ENCODE peak calls at places on chromosomes 6 and 20, in seven cellular contexts. One of them, this sample, is unnamed.

GRCh38 chr6:88266126-88266525 is 100.0 kb upstream of the CNR1 start:
- DNase-seq in NCI-H1417: no peak
- DNase-seq in caudate nucleus: no peak
- DNase-seq in effector CD4-positive, alpha-beta T cell: no peak
- DNase-seq in posterior cingulate gyrus: no peak
- DNase-seq in cerebellum: peak; percentile 28
- DNase-seq in psoas muscle: no peak
- DNase-seq in this sample: no peak

GRCh38 chr6:170440437-170440836 is 112.7 kb downstream of the PSMB1 start:
- DNase-seq in NCI-H1417: no peak
- DNase-seq in caudate nucleus: no peak
- DNase-seq in effector CD4-positive, alpha-beta T cell: no peak
- DNase-seq in posterior cingulate gyrus: no peak
- DNase-seq in cerebellum: no peak
- DNase-seq in psoas muscle: no peak
- DNase-seq in this sample: no peak

GRCh38 chr20:63653041-63653973 is at the start of gene STMN3:
- DNase-seq in NCI-H1417: peak; percentile 97
- DNase-seq in caudate nucleus: peak; percentile 83
- DNase-seq in effector CD4-positive, alpha-beta T cell: peak; percentile 59
- DNase-seq in posterior cingulate gyrus: peak; percentile 89
- DNase-seq in cerebellum: peak; percentile 90
- DNase-seq in psoas muscle: peak; percentile 87
- DNase-seq in this sample: peak; percentile 66

GRCh38 chr6:47844881-47845280 is 63.0 kb downstream of the OPN5 start:
- DNase-seq in NCI-H1417: no peak
- DNase-seq in caudate nucleus: no peak
- DNase-seq in effector CD4-positive, alpha-beta T cell: no peak
- DNase-seq in posterior cingulate gyrus: no peak
- DNase-seq in cerebellum: no peak
- DNase-seq in psoas muscle: no peak
- DNase-seq in this sample: no peak

GRCh38 chr6:11598687-11599086 is 61.1 kb downstream of the TMEM170B start:
- DNase-seq in NCI-H1417: no peak
- DNase-seq in caudate nucleus: no peak
- DNase-seq in effector CD4-positive, alpha-beta T cell: no peak
- DNase-seq in posterior cingulate gyrus: no peak
- DNase-seq in cerebellum: no peak
- DNase-seq in psoas muscle: no peak
- DNase-seq in this sample: no peak

GRCh38 chr6:87784690-87785089 is 82.7 kb upstream of the AKIRIN2 start:
- DNase-seq in NCI-H1417: no peak
- DNase-seq in caudate nucleus: no peak
- DNase-seq in effector CD4-positive, alpha-beta T cell: no peak
- DNase-seq in posterior cingulate gyrus: no peak
- DNase-seq in cerebellum: no peak
- DNase-seq in psoas muscle: no peak
- DNase-seq in this sample: no peak

GRCh38 chr6:160424256-160424655 is 76.1 kb downstream of the SLC22A3 start:
- DNase-seq in NCI-H1417: no peak
- DNase-seq in caudate nucleus: no peak
- DNase-seq in effector CD4-positive, alpha-beta T cell: no peak
- DNase-seq in posterior cingulate gyrus: no peak
- DNase-seq in cerebellum: no peak
- DNase-seq in psoas muscle: no peak
- DNase-seq in this sample: no peak

GRCh38 chr6:95576621-95577316 is 566 bp upstream of the MANEA start:
- DNase-seq in NCI-H1417: peak; percentile 74
- DNase-seq in caudate nucleus: no peak
- DNase-seq in effector CD4-positive, alpha-beta T cell: no peak
- DNase-seq in posterior cingulate gyrus: no peak
- DNase-seq in cerebellum: no peak
- DNase-seq in psoas muscle: no peak
- DNase-seq in this sample: peak; percentile 21

GRCh38 chr6:52331793-52332457 is 30.0 kb upstream of the PAQR8 start:
- DNase-seq in NCI-H1417: no peak
- DNase-seq in caudate nucleus: no peak
- DNase-seq in effector CD4-positive, alpha-beta T cell: no peak
- DNase-seq in posterior cingulate gyrus: no peak
- DNase-seq in cerebellum: no peak
- DNase-seq in psoas muscle: no peak
- DNase-seq in this sample: no peak

GRCh38 chr6:24543683-24544082 is 48.9 kb downstream of the ALDH5A1 start:
- DNase-seq in NCI-H1417: no peak
- DNase-seq in caudate nucleus: no peak
- DNase-seq in effector CD4-positive, alpha-beta T cell: no peak
- DNase-seq in posterior cingulate gyrus: peak; percentile 50
- DNase-seq in cerebellum: peak; percentile 14
- DNase-seq in psoas muscle: no peak
- DNase-seq in this sample: no peak

GRCh38 chr6:42777126-42777822 is 4.6 kb upstream of the BICRAL start:
- DNase-seq in NCI-H1417: no peak
- DNase-seq in caudate nucleus: no peak
- DNase-seq in effector CD4-positive, alpha-beta T cell: no peak
- DNase-seq in posterior cingulate gyrus: no peak
- DNase-seq in cerebellum: no peak
- DNase-seq in psoas muscle: no peak
- DNase-seq in this sample: no peak

GRCh38 chr6:110323004-110323657 is 35.0 kb downstream of the METTL24 start:
- DNase-seq in NCI-H1417: no peak
- DNase-seq in caudate nucleus: no peak
- DNase-seq in effector CD4-positive, alpha-beta T cell: no peak
- DNase-seq in posterior cingulate gyrus: no peak
- DNase-seq in cerebellum: no peak
- DNase-seq in psoas muscle: no peak
- DNase-seq in this sample: no peak

GRCh38 chr6:28347119-28347518 is 2.6 kb upstream of the ZKSCAN3 start:
- DNase-seq in NCI-H1417: no peak
- DNase-seq in caudate nucleus: no peak
- DNase-seq in effector CD4-positive, alpha-beta T cell: no peak
- DNase-seq in posterior cingulate gyrus: no peak
- DNase-seq in cerebellum: no peak
- DNase-seq in psoas muscle: no peak
- DNase-seq in this sample: no peak

GRCh38 chr6:123448306-123448884 is 188.4 kb downstream of the TRDN start:
- DNase-seq in NCI-H1417: no peak
- DNase-seq in caudate nucleus: no peak
- DNase-seq in effector CD4-positive, alpha-beta T cell: no peak
- DNase-seq in posterior cingulate gyrus: no peak
- DNase-seq in cerebellum: no peak
- DNase-seq in psoas muscle: peak; percentile 15
- DNase-seq in this sample: no peak

GRCh38 chr20:50026746-50027575 is 44.2 kb downstream of the SNAI1 start:
- DNase-seq in NCI-H1417: no peak
- DNase-seq in caudate nucleus: no peak
- DNase-seq in effector CD4-positive, alpha-beta T cell: no peak
- DNase-seq in posterior cingulate gyrus: no peak
- DNase-seq in cerebellum: no peak
- DNase-seq in psoas muscle: no peak
- DNase-seq in this sample: no peak

This sample was measured in SK-MEL-5.